ENCODE peak calls at places on chromosome 13, in eight cellular contexts. One of them, this sample, is unnamed.

GRCh38 chr13:49241296-49241695 is 6.4 kb upstream of the CDADC1 start:
- DNase-seq in A673: no peak
- DNase-seq in KG1: no peak
- DNase-seq in AG09319: no peak
- DNase-seq in aorta: no peak
- DNase-seq in NCI-H446: no peak
- DNase-seq in HL-60: no peak
- DNase-seq in activated naive CD8-positive, alpha-beta T cell treated with anti-CD3 and anti-CD28 coated beads for 36 hours: no peak
- DNase-seq in this sample: no peak

GRCh38 chr13:72693832-72694231 is 33.6 kb downstream of the MZT1 start:
- DNase-seq in aorta: no peak
- DNase-seq in NCI-H446: no peak
- DNase-seq in HL-60: no peak
- DNase-seq in activated naive CD8-positive, alpha-beta T cell treated with anti-CD3 and anti-CD28 coated beads for 36 hours: no peak
- DNase-seq in KG1: no peak
- DNase-seq in AG09319: no peak
- DNase-seq in A673: no peak
- DNase-seq in this sample: no peak

GRCh38 chr13:61466280-61466679 is 50.6 kb upstream of the PCDH20 start:
- DNase-seq in KG1: no peak
- DNase-seq in activated naive CD8-positive, alpha-beta T cell treated with anti-CD3 and anti-CD28 coated beads for 36 hours: no peak
- DNase-seq in A673: no peak
- DNase-seq in AG09319: no peak
- DNase-seq in NCI-H446: no peak
- DNase-seq in aorta: no peak
- DNase-seq in HL-60: no peak
- DNase-seq in this sample: peak

GRCh38 chr13:29743229-29743786 is 107.1 kb downstream of the UBL3 start:
- DNase-seq in A673: no peak
- DNase-seq in activated naive CD8-positive, alpha-beta T cell treated with anti-CD3 and anti-CD28 coated beads for 36 hours: no peak
- DNase-seq in NCI-H446: no peak
- DNase-seq in aorta: no peak
- DNase-seq in HL-60: no peak
- DNase-seq in KG1: no peak
- DNase-seq in AG09319: peak
- DNase-seq in this sample: no peak

GRCh38 chr13:97245011-97245410 is 22.9 kb downstream of the MBNL2 start:
- DNase-seq in HL-60: no peak
- DNase-seq in activated naive CD8-positive, alpha-beta T cell treated with anti-CD3 and anti-CD28 coated beads for 36 hours: no peak
- DNase-seq in KG1: no peak
- DNase-seq in A673: no peak
- DNase-seq in aorta: no peak
- DNase-seq in NCI-H446: no peak
- DNase-seq in AG09319: no peak
- DNase-seq in this sample: no peak

GRCh38 chr13:40786568-40786996 is 2.8 kb upstream of the SLC25A15 start:
- DNase-seq in A673: no peak
- DNase-seq in AG09319: no peak
- DNase-seq in KG1: no peak
- DNase-seq in activated naive CD8-positive, alpha-beta T cell treated with anti-CD3 and anti-CD28 coated beads for 36 hours: peak
- DNase-seq in HL-60: no peak
- DNase-seq in NCI-H446: no peak
- DNase-seq in aorta: no peak
- DNase-seq in this sample: no peak

GRCh38 chr13:107883561-107884175 is 331.7 kb downstream of the LIG4 start:
- DNase-seq in NCI-H446: no peak
- DNase-seq in A673: no peak
- DNase-seq in activated naive CD8-positive, alpha-beta T cell treated with anti-CD3 and anti-CD28 coated beads for 36 hours: no peak
- DNase-seq in aorta: no peak
- DNase-seq in HL-60: no peak
- DNase-seq in AG09319: no peak
- DNase-seq in KG1: no peak
- DNase-seq in this sample: no peak

GRCh38 chr13:31896427-31896826 is 135.1 kb upstream of the FRY start:
- DNase-seq in aorta: no peak
- DNase-seq in AG09319: no peak
- DNase-seq in A673: peak
- DNase-seq in activated naive CD8-positive, alpha-beta T cell treated with anti-CD3 and anti-CD28 coated beads for 36 hours: no peak
- DNase-seq in NCI-H446: no peak
- DNase-seq in HL-60: no peak
- DNase-seq in KG1: no peak
- DNase-seq in this sample: no peak

GRCh38 chr13:50444726-50445125 is 398.8 kb downstream of the DLEU7 start:
- DNase-seq in AG09319: no peak
- DNase-seq in activated naive CD8-positive, alpha-beta T cell treated with anti-CD3 and anti-CD28 coated beads for 36 hours: no peak
- DNase-seq in aorta: no peak
- DNase-seq in HL-60: no peak
- DNase-seq in A673: no peak
- DNase-seq in NCI-H446: no peak
- DNase-seq in KG1: no peak
- DNase-seq in this sample: no peak

GRCh38 chr13:108911807-108912206 is 282.4 kb downstream of the MYO16 start:
- DNase-seq in A673: no peak
- DNase-seq in AG09319: no peak
- DNase-seq in aorta: no peak
- DNase-seq in KG1: no peak
- DNase-seq in NCI-H446: no peak
- DNase-seq in activated naive CD8-positive, alpha-beta T cell treated with anti-CD3 and anti-CD28 coated beads for 36 hours: no peak
- DNase-seq in HL-60: no peak
- DNase-seq in this sample: no peak

GRCh38 chr13:82822935-82823334 is 1059.3 kb downstream of the SLITRK1 start:
- DNase-seq in HL-60: no peak
- DNase-seq in AG09319: no peak
- DNase-seq in NCI-H446: no peak
- DNase-seq in KG1: no peak
- DNase-seq in aorta: peak
- DNase-seq in A673: no peak
- DNase-seq in activated naive CD8-positive, alpha-beta T cell treated with anti-CD3 and anti-CD28 coated beads for 36 hours: no peak
- DNase-seq in this sample: no peak

GRCh38 chr13:95533545-95534135 is 18.9 kb upstream of the CLDN10 start:
- DNase-seq in A673: no peak
- DNase-seq in KG1: no peak
- DNase-seq in activated naive CD8-positive, alpha-beta T cell treated with anti-CD3 and anti-CD28 coated beads for 36 hours: no peak
- DNase-seq in NCI-H446: peak
- DNase-seq in aorta: no peak
- DNase-seq in HL-60: no peak
- DNase-seq in AG09319: no peak
- DNase-seq in this sample: no peak

GRCh38 chr13:38697628-38698333 is 10.9 kb downstream of the FREM2 start:
- DNase-seq in NCI-H446: peak
- DNase-seq in A673: peak
- DNase-seq in activated naive CD8-positive, alpha-beta T cell treated with anti-CD3 and anti-CD28 coated beads for 36 hours: no peak
- DNase-seq in KG1: no peak
- DNase-seq in aorta: no peak
- DNase-seq in AG09319: no peak
- DNase-seq in HL-60: no peak
- DNase-seq in this sample: peak

GRCh38 chr13:51814825-51815650 is 11.1 kb upstream of the DHRS12 start:
- DNase-seq in NCI-H446: peak
- DNase-seq in aorta: no peak
- DNase-seq in activated naive CD8-positive, alpha-beta T cell treated with anti-CD3 and anti-CD28 coated beads for 36 hours: peak
- DNase-seq in A673: peak
- DNase-seq in AG09319: no peak
- DNase-seq in HL-60: no peak
- DNase-seq in KG1: peak
- DNase-seq in this sample: peak

GRCh38 chr13:113448885-113449692 is 4.2 kb downstream of the ADPRHL1 start:
- DNase-seq in activated naive CD8-positive, alpha-beta T cell treated with anti-CD3 and anti-CD28 coated beads for 36 hours: no peak
- DNase-seq in AG09319: no peak
- DNase-seq in KG1: no peak
- DNase-seq in A673: peak
- DNase-seq in NCI-H446: no peak
- DNase-seq in HL-60: no peak
- DNase-seq in aorta: no peak
- DNase-seq in this sample: peak

GRCh38 chr13:39052944-39053343 is 14.7 kb downstream of the NHLRC3 start:
- DNase-seq in A673: no peak
- DNase-seq in KG1: no peak
- DNase-seq in HL-60: no peak
- DNase-seq in activated naive CD8-positive, alpha-beta T cell treated with anti-CD3 and anti-CD28 coated beads for 36 hours: no peak
- DNase-seq in NCI-H446: no peak
- DNase-seq in AG09319: no peak
- DNase-seq in aorta: no peak
- DNase-seq in this sample: no peak

GRCh38 chr13:20128459-20128927 is 32.4 kb downstream of the GJA3 start:
- DNase-seq in AG09319: no peak
- DNase-seq in HL-60: no peak
- DNase-seq in activated naive CD8-positive, alpha-beta T cell treated with anti-CD3 and anti-CD28 coated beads for 36 hours: no peak
- DNase-seq in NCI-H446: no peak
- DNase-seq in KG1: no peak
- DNase-seq in A673: no peak
- DNase-seq in aorta: no peak
- DNase-seq in this sample: no peak

GRCh38 chr13:88979465-88980180 is 1308.5 kb downstream of the SLITRK5 start:
- DNase-seq in activated naive CD8-positive, alpha-beta T cell treated with anti-CD3 and anti-CD28 coated beads for 36 hours: no peak
- DNase-seq in KG1: peak
- DNase-seq in NCI-H446: no peak
- DNase-seq in A673: no peak
- DNase-seq in HL-60: no peak
- DNase-seq in aorta: no peak
- DNase-seq in AG09319: no peak
- DNase-seq in this sample: peak

GRCh38 chr13:41075034-41075433 is 13.7 kb downstream of the WBP4 start:
- DNase-seq in AG09319: no peak
- DNase-seq in A673: peak
- DNase-seq in KG1: no peak
- DNase-seq in HL-60: no peak
- DNase-seq in activated naive CD8-positive, alpha-beta T cell treated with anti-CD3 and anti-CD28 coated beads for 36 hours: no peak
- DNase-seq in NCI-H446: peak
- DNase-seq in aorta: no peak
- DNase-seq in this sample: peak

GRCh38 chr13:43196171-43196611 is 172.8 kb downstream of the DNAJC15 start:
- DNase-seq in aorta: no peak
- DNase-seq in HL-60: no peak
- DNase-seq in NCI-H446: peak
- DNase-seq in AG09319: no peak
- DNase-seq in A673: peak
- DNase-seq in activated naive CD8-positive, alpha-beta T cell treated with anti-CD3 and anti-CD28 coated beads for 36 hours: no peak
- DNase-seq in KG1: no peak
- DNase-seq in this sample: no peak

GRCh38 chr13:106038752-106039151 is 496.7 kb downstream of the EFNB2 start:
- DNase-seq in HL-60: no peak
- DNase-seq in activated naive CD8-positive, alpha-beta T cell treated with anti-CD3 and anti-CD28 coated beads for 36 hours: no peak
- DNase-seq in AG09319: no peak
- DNase-seq in A673: no peak
- DNase-seq in KG1: no peak
- DNase-seq in NCI-H446: no peak
- DNase-seq in aorta: no peak
- DNase-seq in this sample: no peak

GRCh38 chr13:20161275-20161950 is 561 bp upstream of the GJA3 start:
- DNase-seq in activated naive CD8-positive, alpha-beta T cell treated with anti-CD3 and anti-CD28 coated beads for 36 hours: peak
- DNase-seq in A673: peak
- DNase-seq in NCI-H446: no peak
- DNase-seq in KG1: no peak
- DNase-seq in aorta: no peak
- DNase-seq in AG09319: no peak
- DNase-seq in HL-60: no peak
- DNase-seq in this sample: no peak

GRCh38 chr13:99796175-99796819 is 175.3 kb downstream of the ZIC5 start:
- DNase-seq in HL-60: no peak
- DNase-seq in KG1: no peak
- DNase-seq in NCI-H446: no peak
- DNase-seq in A673: peak
- DNase-seq in AG09319: no peak
- DNase-seq in activated naive CD8-positive, alpha-beta T cell treated with anti-CD3 and anti-CD28 coated beads for 36 hours: peak
- DNase-seq in aorta: no peak
- DNase-seq in this sample: peak

GRCh38 chr13:37486171-37486661 is 112.4 kb downstream of the POSTN start:
- DNase-seq in HL-60: no peak
- DNase-seq in aorta: no peak
- DNase-seq in activated naive CD8-positive, alpha-beta T cell treated with anti-CD3 and anti-CD28 coated beads for 36 hours: no peak
- DNase-seq in NCI-H446: no peak
- DNase-seq in A673: no peak
- DNase-seq in KG1: no peak
- DNase-seq in AG09319: no peak
- DNase-seq in this sample: no peak

GRCh38 chr13:20544186-20544914 is 18.7 kb upstream of the CRYL1 start:
- DNase-seq in HL-60: no peak
- DNase-seq in activated naive CD8-positive, alpha-beta T cell treated with anti-CD3 and anti-CD28 coated beads for 36 hours: no peak
- DNase-seq in aorta: no peak
- DNase-seq in KG1: no peak
- DNase-seq in NCI-H446: no peak
- DNase-seq in AG09319: no peak
- DNase-seq in A673: no peak
- DNase-seq in this sample: peak

GRCh38 chr13:23987331-23987730 is 90.0 kb upstream of the C1QTNF9B start:
- DNase-seq in HL-60: no peak
- DNase-seq in aorta: no peak
- DNase-seq in A673: no peak
- DNase-seq in NCI-H446: no peak
- DNase-seq in AG09319: peak
- DNase-seq in activated naive CD8-positive, alpha-beta T cell treated with anti-CD3 and anti-CD28 coated beads for 36 hours: no peak
- DNase-seq in KG1: no peak
- DNase-seq in this sample: no peak

GRCh38 chr13:101231751-101232428 is 184.4 kb downstream of the NALCN start:
- DNase-seq in AG09319: no peak
- DNase-seq in activated naive CD8-positive, alpha-beta T cell treated with anti-CD3 and anti-CD28 coated beads for 36 hours: no peak
- DNase-seq in KG1: no peak
- DNase-seq in HL-60: no peak
- DNase-seq in NCI-H446: no peak
- DNase-seq in A673: no peak
- DNase-seq in aorta: no peak
- DNase-seq in this sample: no peak

GRCh38 chr13:103067751-103068563 is 1.7 kb upstream of the SLC10A2 start:
- DNase-seq in HL-60: no peak
- DNase-seq in AG09319: no peak
- DNase-seq in activated naive CD8-positive, alpha-beta T cell treated with anti-CD3 and anti-CD28 coated beads for 36 hours: no peak
- DNase-seq in NCI-H446: no peak
- DNase-seq in A673: peak
- DNase-seq in aorta: no peak
- DNase-seq in KG1: no peak
- DNase-seq in this sample: no peak

GRCh38 chr13:39942901-39943273 is 287.4 kb downstream of the COG6 start:
- DNase-seq in AG09319: peak
- DNase-seq in KG1: peak
- DNase-seq in aorta: peak
- DNase-seq in activated naive CD8-positive, alpha-beta T cell treated with anti-CD3 and anti-CD28 coated beads for 36 hours: peak
- DNase-seq in NCI-H446: peak
- DNase-seq in HL-60: peak
- DNase-seq in A673: peak
- DNase-seq in this sample: peak

GRCh38 chr13:100818706-100819105 is 144.1 kb upstream of the TMTC4 start:
- DNase-seq in aorta: no peak
- DNase-seq in AG09319: no peak
- DNase-seq in HL-60: no peak
- DNase-seq in activated naive CD8-positive, alpha-beta T cell treated with anti-CD3 and anti-CD28 coated beads for 36 hours: no peak
- DNase-seq in A673: no peak
- DNase-seq in KG1: no peak
- DNase-seq in NCI-H446: peak
- DNase-seq in this sample: no peak

GRCh38 chr13:75316427-75316826 is 165.5 kb downstream of the TBC1D4 start:
- DNase-seq in KG1: no peak
- DNase-seq in aorta: no peak
- DNase-seq in activated naive CD8-positive, alpha-beta T cell treated with anti-CD3 and anti-CD28 coated beads for 36 hours: no peak
- DNase-seq in AG09319: no peak
- DNase-seq in A673: peak
- DNase-seq in NCI-H446: no peak
- DNase-seq in HL-60: no peak
- DNase-seq in this sample: no peak

GRCh38 chr13:114002771-114003321 is 29.0 kb upstream of the C13orf46 start:
- DNase-seq in KG1: no peak
- DNase-seq in NCI-H446: no peak
- DNase-seq in AG09319: no peak
- DNase-seq in A673: no peak
- DNase-seq in aorta: peak
- DNase-seq in HL-60: no peak
- DNase-seq in activated naive CD8-positive, alpha-beta T cell treated with anti-CD3 and anti-CD28 coated beads for 36 hours: no peak
- DNase-seq in this sample: no peak